ENCODE peak calls at places on chromosome 12, in ten cellular contexts. N is adrenal gland; L is cortex of kidney; C is stimulated activated CD4-positive, alpha-beta T cell treated with anti-CD3 and anti-CD28 coated beads, Interleukin-15, amount 100 ng/mL, for 24 hours; O is T-helper 1 cell; Y is RPMI7951; H is activated CD8-positive, alpha-beta memory T cell treated with anti-CD3 and anti-CD28 coated beads, Interleukin-2, amount 50 U/mL, for 48 hours; Z is activated CD4-positive, alpha-beta T cell treated with anti-CD3 and anti-CD28 coated beads, Interleukin-2, amount 50 U/mL, for 1 hour; Q is stimulated activated CD8-positive, alpha-beta memory T cell treated with anti-CD3 and anti-CD28 coated beads, Interleukin-15, amount 100 ng/mL, for 4 hours; R is osteocyte. J is an unnamed sample.
A peak's percentile ranks its signal among the peaks of the same experiment; 100 is the strongest.

GRCh38 chr12:78802593-78802992 is 62.0 kb upstream of the SYT1 start:
- DNase-seq in C (no peak), R (no peak), O (no peak), N (no peak), Y (peak; percentile 93), H (no peak), L (no peak), Z (no peak), Q (no peak), J (peak; percentile 38)

GRCh38 chr12:106358410-106359241 is 1.1 kb downstream of the POLR3B start:
- DNase-seq in Q (no peak), Z (no peak), L (no peak), H (no peak), C (no peak), N (peak; percentile 76), Y (peak; percentile 46), O (no peak), R (no peak), J (peak; percentile 80)

GRCh38 chr12:105479710-105480109 is 149.2 kb downstream of the C12orf75 start:
- DNase-seq in R (no peak), C (no peak), Z (no peak), N (no peak), H (no peak), Q (no peak), L (no peak), Y (no peak), O (no peak), J (no peak)

GRCh38 chr12:63047146-63047545 is 103.9 kb downstream of the AVPR1A start:
- DNase-seq in Z (no peak), N (no peak), H (no peak), R (no peak), C (no peak), O (no peak), L (no peak), Q (no peak), Y (no peak), J (no peak)

GRCh38 chr12:122835693-122836026 is 403 bp downstream of the HIP1R start:
- DNase-seq in H (peak; percentile 70), Y (no peak), R (no peak), Z (no peak), Q (no peak), O (peak; percentile 32), L (no peak), N (no peak), C (peak; percentile 50), J (peak; percentile 25)

GRCh38 chr12:7498832-7499231 is 4.7 kb downstream of the CD163 start:
- DNase-seq in R (no peak), O (no peak), L (no peak), C (no peak), H (no peak), N (peak; percentile 31), Z (no peak), Y (peak; percentile 82), Q (no peak), J (peak; percentile 53)

GRCh38 chr12:44225128-44225527 is 389.2 kb downstream of the TMEM117 start:
- DNase-seq in O (no peak), C (no peak), N (no peak), H (no peak), Z (no peak), Q (no peak), R (no peak), L (no peak), Y (no peak), J (no peak)

GRCh38 chr12:22377731-22378496 is 43.4 kb upstream of the ST8SIA1 start:
- DNase-seq in Y (no peak), L (no peak), O (no peak), N (peak; percentile 16), R (no peak), H (no peak), Z (no peak), Q (no peak), C (no peak), J (peak; percentile 12)

GRCh38 chr12:57872362-57872761 is 25.8 kb upstream of the CTDSP2 start:
- DNase-seq in H (no peak), N (no peak), Z (no peak), O (no peak), Y (no peak), L (no peak), R (no peak), C (no peak), Q (no peak), J (no peak)

GRCh38 chr12:6020930-6021329 is 75.9 kb upstream of the ANO2 start:
- DNase-seq in N (no peak), Q (no peak), O (no peak), C (no peak), R (no peak), Z (no peak), Y (peak; percentile 18), L (no peak), H (no peak), J (no peak)

GRCh38 chr12:23002381-23002780 is 377.4 kb downstream of the ETNK1 start:
- DNase-seq in Z (no peak), L (no peak), O (no peak), C (no peak), Q (no peak), H (no peak), Y (no peak), N (no peak), R (no peak), J (no peak)

GRCh38 chr12:94092516-94093241 is 55.7 kb upstream of the PLXNC1 start:
- DNase-seq in Y (peak; percentile 17), H (no peak), R (no peak), O (no peak), N (no peak), Q (no peak), L (no peak), C (no peak), Z (no peak), J (no peak)

GRCh38 chr12:68636268-68636667 is 25.6 kb downstream of the RAP1B start:
- DNase-seq in L (no peak), H (no peak), C (no peak), Z (no peak), O (no peak), R (no peak), Y (peak; percentile 17), Q (no peak), N (no peak), J (peak; percentile 45)